ENCODE peak calls at places on chromosomes 16 and 17, in nine cellular contexts. L is WTC11; M is brain microvascular endothelial cell; D is nephron progenitor cell; Y is endothelial cell; C is PC-9; S is dorsolateral prefrontal cortex; H is CD4-positive, alpha-beta T cell; K is progenitor cell of endocrine pancreas. I is an unnamed sample.

GRCh38 chr16:12390644-12391043 is 413.0 kb downstream of the CPPED1 start:
- DNase-seq in S (no peak), K (no peak), C (no peak), D (no peak), Y (no peak), H (no peak), M (peak), L (no peak), I (no peak)

GRCh38 chr17:61695779-61696337 is 104.8 kb upstream of the NACA2 start:
- DNase-seq in D (no peak), L (no peak), Y (no peak), H (no peak), K (no peak), S (no peak), C (no peak), M (no peak), I (no peak)

GRCh38 chr17:50944054-50944901 is 78.1 kb upstream of the TOB1 start:
- DNase-seq in K (peak), M (no peak), D (peak), Y (peak), C (peak), S (peak), L (peak), H (peak), I (no peak)

GRCh38 chr17:44773140-44773539 is 14.4 kb downstream of the ADAM11 start:
- DNase-seq in Y (no peak), L (no peak), C (no peak), H (no peak), M (no peak), D (no peak), S (no peak), K (no peak), I (no peak)

GRCh38 chr16:49260253-49260652 is 21.4 kb downstream of the CBLN1 start:
- DNase-seq in L (no peak), M (no peak), Y (no peak), H (no peak), C (no peak), K (no peak), D (no peak), S (no peak), I (no peak)

GRCh38 chr16:22641030-22641671 is 130.5 kb downstream of the NPIPB5 start:
- DNase-seq in L (peak), D (peak), H (no peak), K (no peak), S (no peak), Y (peak), C (no peak), M (peak), I (no peak)

GRCh38 chr17:64771980-64772844 is 110.1 kb upstream of the SMURF2 start:
- DNase-seq in Y (no peak), L (no peak), K (no peak), C (no peak), S (no peak), D (no peak), H (no peak), M (no peak), I (no peak)

GRCh38 chr17:52276609-52277008 is 118.1 kb upstream of the CA10 start:
- DNase-seq in M (no peak), D (no peak), S (no peak), L (no peak), K (no peak), H (no peak), Y (no peak), C (no peak), I (no peak)

GRCh38 chr16:57102888-57103879 is 10.8 kb downstream of the CPNE2 start:
- DNase-seq in H (no peak), S (no peak), C (no peak), Y (no peak), D (no peak), K (no peak), M (no peak), L (peak), I (no peak)

GRCh38 chr17:15446036-15446435 is 21.4 kb downstream of the CDRT4 start:
- DNase-seq in S (no peak), K (no peak), M (no peak), L (peak), D (no peak), C (no peak), H (no peak), Y (no peak), I (no peak)
- TF ChIP-seq CTCF in S (no peak), K (no peak), M (peak), L (peak), D (no peak), C (no peak), H (no peak), Y (peak), I (no peak)

DNA sequence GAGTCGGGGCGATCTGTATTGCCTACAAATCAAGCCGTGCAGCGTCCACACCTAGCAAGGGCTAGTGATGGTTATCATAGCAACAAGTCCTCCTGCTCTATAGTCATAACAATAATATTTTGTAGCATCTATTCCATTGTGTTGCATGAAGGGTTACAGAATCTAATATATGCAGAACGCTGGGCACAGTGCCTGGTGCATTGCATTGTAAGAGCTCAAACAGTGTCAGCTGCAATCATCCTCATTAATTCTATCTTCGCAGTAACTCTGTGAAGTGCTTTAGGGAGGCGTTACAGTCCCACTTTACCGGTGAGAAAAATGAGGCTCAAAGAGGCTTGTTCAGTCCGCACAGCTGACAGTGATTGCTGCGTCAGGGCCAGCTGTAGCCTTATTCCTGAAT is 149.4 kb downstream of the RBFOX1 start:
- DNase-seq in K (no peak), M (no peak), S (peak), D (no peak), H (no peak), Y (no peak), C (no peak), L (no peak), I (no peak)
- TF ChIP-seq CTCF in K (no peak), M (no peak), S (no peak), D (no peak), H (no peak), Y (no peak), C (no peak), L (no peak), I (no peak)

GRCh38 chr17:307295-307691 is 45.3 kb downstream of the RPH3AL start:
- DNase-seq in S (no peak), Y (no peak), H (no peak), L (no peak), D (no peak), M (no peak), C (no peak), K (no peak), I (no peak)

GRCh38 chr17:306116-306515 is 46.5 kb downstream of the RPH3AL start:
- DNase-seq in K (no peak), M (no peak), S (no peak), Y (no peak), H (no peak), L (no peak), D (no peak), C (no peak), I (no peak)

GRCh38 chr17:305090-305976 is 47.3 kb downstream of the RPH3AL start:
- DNase-seq in H (no peak), C (peak), L (no peak), K (no peak), Y (no peak), M (no peak), D (no peak), S (no peak), I (no peak)

GRCh38 chr17:307741-308507 is 44.7 kb downstream of the RPH3AL start:
- DNase-seq in S (no peak), L (no peak), M (no peak), C (peak), D (no peak), Y (no peak), K (no peak), H (no peak), I (no peak)

DNA sequence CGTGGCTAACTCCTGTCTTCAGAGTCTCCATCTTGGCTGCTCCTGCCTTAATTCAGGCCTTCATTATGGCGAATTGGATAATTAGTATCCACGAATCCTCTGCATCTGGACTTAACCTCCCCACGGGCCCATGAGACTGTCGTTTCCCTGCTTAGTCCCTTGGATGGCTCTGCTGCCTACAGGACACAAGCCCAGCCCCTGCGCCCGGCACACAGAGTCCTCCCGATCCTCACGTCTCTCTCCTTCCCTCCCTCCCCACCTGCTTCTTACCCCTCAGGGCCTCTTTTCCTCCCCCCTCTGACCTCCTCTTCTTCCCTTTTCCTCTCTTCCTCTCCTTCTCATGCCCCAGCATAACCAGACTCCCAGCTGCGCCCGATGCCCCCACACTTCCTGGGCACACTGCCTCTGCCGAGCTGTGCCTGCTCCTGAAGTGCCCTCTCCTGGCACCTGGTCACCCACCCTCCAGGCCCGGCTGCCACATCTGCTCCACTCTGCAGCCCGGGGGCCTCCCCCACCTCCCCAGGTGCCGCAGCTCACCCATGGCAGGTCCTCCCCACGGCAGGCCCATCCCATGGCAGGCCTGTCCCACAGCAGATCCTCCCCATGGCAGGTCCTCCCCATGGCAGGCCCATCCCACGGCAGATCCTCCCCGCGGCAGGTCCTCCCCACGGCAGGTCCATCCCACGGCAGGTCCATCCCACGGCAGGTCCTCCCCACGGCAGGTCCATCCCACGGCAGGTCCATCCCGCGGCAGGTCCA is 45.9 kb downstream of the RPH3AL start:
- DNase-seq in M (no peak), L (no peak), S (no peak), K (no peak), Y (no peak), D (no peak), H (no peak), C (peak), I (no peak)
- TF ChIP-seq CTCF in M (no peak), L (no peak), S (no peak), K (no peak), Y (no peak), D (no peak), H (no peak), C (no peak), I (no peak)

GRCh38 chr16:25256821-25257503 is 683 bp downstream of the ZKSCAN2 start:
- DNase-seq in S (no peak), D (peak), Y (peak), C (no peak), H (no peak), L (peak), M (peak), K (peak), I (no peak)

GRCh38 chr16:25260416-25260815 is 2.8 kb upstream of the ZKSCAN2 start:
- DNase-seq in S (no peak), M (peak), L (no peak), K (no peak), Y (no peak), D (no peak), H (no peak), C (no peak), I (no peak)

GRCh38 chr16:25258856-25259179 is 1.2 kb upstream of the ZKSCAN2 start:
- DNase-seq in M (no peak), L (no peak), D (no peak), H (no peak), C (no peak), S (no peak), Y (no peak), K (no peak), I (no peak)

GRCh38 chr16:25257504-25257955 is at the start of gene ZKSCAN2:
- DNase-seq in M (peak), L (peak), C (peak), S (peak), D (peak), H (peak), Y (peak), K (peak), I (peak)

DNA sequence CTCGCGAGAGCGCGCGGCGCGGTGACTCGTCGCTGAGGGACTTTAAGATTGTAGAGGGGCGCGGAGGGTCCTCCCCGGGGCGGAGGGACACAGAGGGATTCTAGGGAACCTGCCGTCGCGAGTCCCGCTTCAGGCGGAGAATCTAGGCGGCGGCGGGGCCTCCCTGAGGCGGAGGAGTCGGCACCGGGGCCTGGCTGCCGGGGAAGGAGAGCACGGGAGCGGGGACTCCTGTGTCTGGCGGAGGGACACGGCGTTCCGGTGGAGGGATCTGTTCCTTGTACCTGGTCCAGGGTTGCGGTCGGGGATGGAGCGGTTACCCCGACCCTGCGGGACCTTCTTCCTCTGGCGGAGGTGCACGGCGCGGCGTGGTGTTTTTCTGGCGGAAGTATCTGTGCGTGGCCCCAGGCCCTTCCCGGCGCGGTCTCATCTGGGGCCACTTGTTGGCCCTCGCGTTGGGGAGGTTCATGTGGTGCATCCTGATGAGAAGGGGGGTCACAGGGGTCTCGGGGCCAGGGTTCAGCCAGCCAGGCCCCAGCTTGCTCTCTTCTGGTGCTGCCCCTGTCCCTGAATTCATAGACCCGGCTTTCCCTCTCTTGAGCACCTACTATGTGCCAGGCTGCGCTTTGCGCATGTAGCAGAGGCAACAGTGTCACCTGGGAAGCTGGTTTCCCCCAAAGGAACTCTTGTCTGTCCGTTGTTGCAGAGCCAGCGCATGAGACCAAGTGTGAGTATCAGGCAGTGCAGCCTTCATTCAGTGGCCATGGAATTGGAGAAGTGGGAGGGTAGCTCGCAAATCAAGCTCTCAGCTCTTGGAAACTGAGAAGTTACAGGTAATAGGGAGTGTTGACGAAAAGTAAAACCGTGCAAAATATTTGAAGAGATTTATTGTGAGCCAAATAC is 561 bp upstream of the ZKSCAN2 start:
- DNase-seq in H (peak), Y (peak), L (peak), D (peak), S (peak), M (peak), C (peak), K (peak), I (peak)
- TF ChIP-seq CTCF in H (no peak), Y (no peak), L (no peak), D (no peak), S (peak), M (peak), C (no peak), K (no peak), I (no peak)

GRCh38 chr17:72661945-72662826 is 430.3 kb downstream of the SLC39A11 start:
- DNase-seq in K (no peak), M (no peak), L (no peak), S (no peak), D (no peak), C (no peak), H (no peak), Y (no peak), I (no peak)
- TF ChIP-seq CTCF in K (no peak), M (no peak), L (no peak), S (no peak), D (no peak), C (no peak), H (peak), Y (no peak), I (no peak)

DNA sequence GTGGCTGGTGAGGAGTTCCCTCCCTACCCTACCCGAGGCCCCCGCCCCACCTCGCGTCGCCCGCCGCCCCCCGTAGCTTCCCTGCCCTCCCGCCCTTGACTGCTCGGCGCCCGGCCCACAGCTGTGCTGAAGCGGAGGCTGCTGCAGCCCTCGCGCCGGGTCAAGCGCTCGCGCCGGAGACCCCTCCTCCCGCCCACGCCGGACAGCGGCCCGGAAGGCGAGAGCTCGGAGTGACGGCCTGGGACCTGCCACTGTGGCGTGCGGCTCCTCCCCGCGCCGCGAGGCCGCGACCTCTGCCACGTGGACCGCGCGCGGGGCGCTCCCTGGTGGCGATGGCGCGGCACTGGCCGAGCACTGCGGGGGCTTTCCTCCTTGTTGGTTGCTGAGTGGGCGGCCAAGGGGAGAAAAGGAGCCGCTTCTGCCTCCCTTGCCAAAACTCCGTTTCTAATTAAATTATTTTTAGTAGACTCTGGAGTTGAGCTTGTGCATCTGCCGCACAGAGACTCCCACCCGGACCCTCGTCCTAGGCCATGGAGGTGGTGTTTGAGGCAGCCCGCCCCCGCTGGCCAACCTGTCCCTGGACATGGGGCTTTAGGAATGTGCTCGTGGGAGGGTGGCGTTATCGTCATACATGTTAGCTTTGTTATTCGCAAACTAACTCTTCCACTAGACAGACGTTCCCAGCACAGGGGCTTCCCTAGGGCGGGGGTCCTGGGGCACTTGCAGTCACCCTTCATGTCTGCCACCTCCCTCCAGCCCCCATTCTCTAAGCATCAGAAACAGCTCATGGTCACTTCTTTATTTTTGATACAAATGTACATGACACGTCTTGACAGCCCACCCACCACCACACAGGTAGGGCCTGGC is 4.4 kb downstream of the TP53I13 start:
- DNase-seq in C (peak), K (peak), H (peak), D (peak), L (peak), S (peak), Y (peak), M (no peak), I (peak)
- TF ChIP-seq CTCF in C (no peak), K (peak), H (peak), D (peak), L (no peak), S (peak), Y (peak), M (peak), I (peak)

GRCh38 chr16:30351001-30351441 is 4.1 kb downstream of the CD2BP2 start:
- DNase-seq in D (no peak), Y (no peak), C (no peak), L (no peak), M (no peak), S (peak), K (no peak), H (no peak), I (no peak)

GRCh38 chr16:30353438-30354129 is 1.5 kb downstream of the CD2BP2 start:
- DNase-seq in K (no peak), C (no peak), L (no peak), Y (no peak), S (peak), H (no peak), D (no peak), M (no peak), I (no peak)

GRCh38 chr16:30351586-30352419 is 3.3 kb downstream of the CD2BP2 start:
- DNase-seq in K (no peak), H (no peak), L (no peak), D (no peak), C (no peak), M (peak), Y (no peak), S (peak), I (no peak)

GRCh38 chr16:30354423-30355143 is 525 bp downstream of the CD2BP2 start:
- DNase-seq in Y (peak), H (no peak), M (no peak), D (peak), K (no peak), L (peak), S (no peak), C (no peak), I (no peak)

GRCh38 chr16:30352488-30353401 is 2.4 kb downstream of the CD2BP2 start:
- DNase-seq in L (no peak), D (no peak), Y (no peak), M (no peak), C (no peak), S (peak), K (no peak), H (no peak), I (no peak)
- TF ChIP-seq CTCF in L (no peak), D (peak), Y (peak), M (peak), C (no peak), S (no peak), K (peak), H (no peak), I (peak)

DNA sequence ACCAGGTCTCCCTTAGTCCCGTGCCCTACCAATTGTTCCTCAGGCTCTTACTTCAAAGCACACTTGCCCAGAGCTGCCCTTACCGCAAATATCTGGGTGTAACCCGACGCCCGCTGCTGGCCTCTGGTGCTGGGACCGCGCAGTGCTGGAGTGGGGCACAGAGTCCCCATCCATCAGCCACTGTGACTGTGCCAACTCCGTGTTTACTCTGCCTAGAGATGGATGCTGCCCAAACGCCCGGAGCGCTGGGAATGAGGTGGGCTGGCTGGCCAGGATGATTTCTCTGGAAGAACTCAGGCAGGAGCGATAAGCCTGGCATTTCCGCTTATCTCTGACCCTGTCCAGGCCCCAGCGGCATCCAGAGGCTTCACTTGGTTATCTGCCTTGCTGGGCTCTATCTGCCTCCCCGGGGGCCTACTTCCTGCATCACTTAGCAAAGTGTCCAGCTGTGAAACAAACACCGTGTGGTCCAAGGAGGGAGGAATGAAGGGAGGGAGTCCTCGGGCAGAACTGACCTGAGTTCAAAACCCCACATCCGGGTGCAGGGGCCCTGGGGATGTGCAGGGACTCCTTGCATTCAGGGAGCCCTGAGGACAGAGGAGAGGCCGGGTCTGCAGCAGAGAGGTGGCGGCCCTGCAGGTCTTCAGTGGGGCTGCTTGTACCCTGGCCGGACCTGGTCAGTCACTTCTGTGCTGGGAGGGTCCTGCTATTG is 9.4 kb upstream of the MYLK3 start:
- DNase-seq in K (no peak), Y (no peak), D (no peak), H (no peak), S (no peak), L (no peak), C (no peak), M (no peak), I (no peak)
- TF ChIP-seq CTCF in K (no peak), Y (no peak), D (no peak), H (no peak), S (no peak), L (no peak), C (no peak), M (no peak), I (no peak)

I was measured in mesothelial cell of epicardium.